ENCODE peak calls at places on chromosomes 7 and 10, in nine cellular contexts. D, Y, X, R, L, J, H, P and C are unnamed samples.

GRCh38 chr10:92697663-92698511 is 8.1 kb downstream of the HHEX start:
- DNase-seq in D (no peak), Y (no peak), X (no peak), R (no peak), L (no peak), J (peak), H (no peak), P (no peak), C (no peak)

GRCh38 chr10:28812384-28813372 is 135.4 kb downstream of the BAMBI start:
- DNase-seq in D (no peak), Y (peak), X (no peak), R (no peak), L (no peak), J (no peak), H (no peak), P (no peak), C (no peak)

GRCh38 chr7:112296416-112296815 is 89.9 kb downstream of the ZNF277 start:
- DNase-seq in D (no peak), Y (no peak), X (no peak), R (no peak), L (no peak), J (no peak), H (no peak), P (no peak), C (no peak)

GRCh38 chr10:11270135-11270857 is 252.6 kb downstream of the CELF2 start:
- DNase-seq in D (peak), Y (peak), X (peak), R (peak), L (peak), J (peak), H (peak), P (peak), C (no peak)

GRCh38 chr10:78850611-78851010 is 218.2 kb upstream of the ZMIZ1 start:
- DNase-seq in D (no peak), Y (no peak), X (no peak), R (no peak), L (no peak), J (no peak), H (no peak), P (no peak), C (no peak)

GRCh38 chr7:596071-596818 is 76.6 kb upstream of the PDGFA start:
- DNase-seq in D (no peak), Y (no peak), X (no peak), R (no peak), L (no peak), J (no peak), H (no peak), P (no peak), C (no peak)

GRCh38 chr10:109981641-109982040 is 26.1 kb upstream of the ADD3 start:
- DNase-seq in D (peak), Y (no peak), X (no peak), R (no peak), L (no peak), J (no peak), H (no peak), P (no peak), C (no peak)

GRCh38 chr10:30324448-30325110 is 24.5 kb downstream of the MTPAP start:
- DNase-seq in D (no peak), Y (no peak), X (peak), R (no peak), L (no peak), J (no peak), H (no peak), P (no peak), C (no peak)

GRCh38 chr10:113899952-113900598 is 45.6 kb downstream of the NHLRC2 start:
- DNase-seq in D (peak), Y (no peak), X (no peak), R (no peak), L (no peak), J (no peak), H (no peak), P (no peak), C (no peak)

GRCh38 chr10:132865236-132865635 is 77.1 kb downstream of the CFAP46 start:
- DNase-seq in D (no peak), Y (peak), X (no peak), R (no peak), L (no peak), J (no peak), H (no peak), P (peak), C (no peak)

GRCh38 chr7:149880871-149881301 is 7.1 kb downstream of the ATP6V0E2 start:
- DNase-seq in D (no peak), Y (no peak), X (no peak), R (no peak), L (no peak), J (no peak), H (no peak), P (no peak), C (peak)

GRCh38 chr7:44279731-44280505 is 45.5 kb downstream of the CAMK2B start:
- DNase-seq in D (no peak), Y (peak), X (no peak), R (no peak), L (no peak), J (no peak), H (no peak), P (peak), C (peak)

GRCh38 chr7:112744818-112745217 is 45.4 kb downstream of the TMEM168 start:
- DNase-seq in D (peak), Y (no peak), X (peak), R (no peak), L (no peak), J (no peak), H (no peak), P (no peak), C (no peak)

GRCh38 chr7:84144480-84144879 is 50.1 kb downstream of the SEMA3A start:
- DNase-seq in D (no peak), Y (no peak), X (peak), R (no peak), L (no peak), J (no peak), H (no peak), P (no peak), C (no peak)

GRCh38 chr7:107920048-107920772 is 29.2 kb downstream of the DLD start:
- DNase-seq in D (peak), Y (no peak), X (peak), R (no peak), L (no peak), J (no peak), H (no peak), P (no peak), C (no peak)

GRCh38 chr7:158695726-158696452 is 8.7 kb downstream of the NCAPG2 start:
- DNase-seq in D (peak), Y (no peak), X (peak), R (no peak), L (peak), J (peak), H (peak), P (no peak), C (no peak)

GRCh38 chr7:50718876-50719275 is 63.8 kb downstream of the GRB10 start:
- DNase-seq in D (no peak), Y (no peak), X (no peak), R (no peak), L (no peak), J (no peak), H (no peak), P (no peak), C (no peak)

GRCh38 chr10:44334621-44335184 is 50.2 kb downstream of the CXCL12 start:
- DNase-seq in D (peak), Y (peak), X (peak), R (peak), L (no peak), J (no peak), H (peak), P (no peak), C (no peak)

GRCh38 chr7:28800150-28800549 is 158.0 kb downstream of the TRIL start:
- DNase-seq in D (peak), Y (no peak), X (no peak), R (no peak), L (no peak), J (no peak), H (no peak), P (no peak), C (no peak)

GRCh38 chr7:99099499-99100077 is 44.3 kb downstream of the SMURF1 start:
- DNase-seq in D (peak), Y (no peak), X (no peak), R (no peak), L (no peak), J (no peak), H (no peak), P (no peak), C (no peak)

GRCh38 chr7:6639627-6640026 is 2.5 kb downstream of the ZNF316 start:
- DNase-seq in D (no peak), Y (no peak), X (no peak), R (no peak), L (no peak), J (no peak), H (no peak), P (no peak), C (no peak)

GRCh38 chr7:6636741-6637543 is at the start of gene ZNF316:
- DNase-seq in D (peak), Y (no peak), X (peak), R (no peak), L (no peak), J (peak), H (no peak), P (peak), C (no peak)

GRCh38 chr7:6640246-6640721 is 3.2 kb downstream of the ZNF316 start:
- DNase-seq in D (peak), Y (no peak), X (peak), R (no peak), L (no peak), J (no peak), H (peak), P (no peak), C (no peak)

GRCh38 chr7:6639032-6639431 is 1.9 kb downstream of the ZNF316 start:
- DNase-seq in D (no peak), Y (no peak), X (no peak), R (no peak), L (no peak), J (no peak), H (no peak), P (no peak), C (no peak)

GRCh38 chr7:6637544-6638229 is 569 bp downstream of the ZNF316 start:
- DNase-seq in D (peak), Y (no peak), X (no peak), R (no peak), L (no peak), J (peak), H (no peak), P (no peak), C (no peak)
- TF ChIP-seq CTCF in D (no peak), Y (peak), X (peak), R (peak), L (no peak), J (no peak), H (peak), P (no peak), C (no peak)

GRCh38 chr10:121070257-121070656 is 219.1 kb downstream of the WDR11 start:
- DNase-seq in D (no peak), Y (no peak), X (no peak), R (no peak), L (no peak), J (no peak), H (no peak), P (no peak), C (no peak)
- TF ChIP-seq CTCF in D (no peak), Y (peak), X (no peak), R (peak), L (no peak), J (peak), H (no peak), P (no peak), C (no peak)

DNA sequence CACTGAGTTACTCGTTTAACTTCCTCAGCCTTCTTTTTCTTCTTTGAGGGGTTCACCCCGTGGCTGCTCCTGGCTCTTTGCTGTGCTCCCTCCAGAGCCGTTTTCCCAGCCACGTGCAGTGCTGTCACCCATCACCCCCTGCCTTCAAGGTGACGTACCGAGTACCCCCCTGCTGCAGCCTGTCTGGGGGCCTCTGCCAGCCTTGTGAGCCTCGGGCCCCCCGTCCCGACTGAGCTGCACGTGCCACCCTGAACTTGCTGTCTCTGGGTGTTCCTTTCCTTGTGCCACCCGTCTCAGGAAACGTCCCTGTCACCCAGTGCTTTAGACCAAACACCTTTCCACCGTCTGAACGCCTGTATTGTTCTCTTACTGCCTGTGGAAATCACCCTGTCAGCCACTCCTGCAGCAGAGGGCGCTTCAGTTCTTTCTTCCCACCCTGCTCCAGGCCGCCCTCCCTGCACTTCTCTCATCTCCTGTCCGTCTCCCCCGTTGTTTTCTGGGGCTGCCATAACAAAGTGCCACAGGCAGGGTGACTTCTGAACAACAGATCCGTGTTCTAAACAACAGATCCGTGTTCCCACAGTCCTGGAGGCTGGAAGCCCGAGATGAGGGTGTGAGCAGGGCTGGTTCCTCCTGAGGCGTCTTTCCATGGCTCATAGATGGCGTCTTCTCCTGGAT is 44.6 kb downstream of the WDR37 start:
- DNase-seq in D (no peak), Y (no peak), X (no peak), R (no peak), L (no peak), J (no peak), H (no peak), P (peak), C (no peak)
- TF ChIP-seq CTCF in D (no peak), Y (peak), X (no peak), R (no peak), L (no peak), J (no peak), H (no peak), P (no peak), C (no peak)

GRCh38 chr10:125637496-125637895 is 45.5 kb downstream of the TEX36 start:
- DNase-seq in D (no peak), Y (no peak), X (no peak), R (no peak), L (no peak), J (no peak), H (no peak), P (no peak), C (no peak)
- TF ChIP-seq CTCF in D (no peak), Y (no peak), X (no peak), R (no peak), L (no peak), J (no peak), H (no peak), P (no peak), C (no peak)

GRCh38 chr7:85464042-85464651 is 277.3 kb upstream of the SEMA3D start:
- DNase-seq in D (no peak), Y (no peak), X (peak), R (no peak), L (no peak), J (no peak), H (no peak), P (no peak), C (no peak)
- TF ChIP-seq CTCF in D (peak), Y (peak), X (peak), R (peak), L (no peak), J (no peak), H (no peak), P (no peak), C (no peak)

DNA sequence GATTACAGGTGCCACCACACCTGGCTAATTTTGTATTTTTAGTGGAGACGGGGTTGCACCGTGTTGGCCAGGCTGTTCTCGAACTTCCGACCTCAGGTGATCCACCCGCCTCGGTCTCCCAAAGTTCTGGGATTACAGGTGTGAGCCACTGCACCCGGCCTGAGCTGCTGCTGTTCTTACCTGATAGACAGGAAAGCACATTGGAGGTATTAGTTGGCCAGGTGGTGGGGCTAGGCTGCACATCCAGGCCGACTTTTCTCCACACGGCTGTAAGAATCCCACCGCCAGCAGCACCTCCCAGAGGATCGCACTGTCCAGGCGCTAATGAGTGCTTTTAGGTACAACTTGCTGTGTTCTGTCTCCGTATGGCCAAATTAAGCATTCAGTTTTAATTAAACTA is 112.6 kb downstream of the WDR37 start:
- DNase-seq in D (no peak), Y (no peak), X (no peak), R (no peak), L (no peak), J (no peak), H (no peak), P (peak), C (no peak)
- TF ChIP-seq CTCF in D (no peak), Y (no peak), X (no peak), R (no peak), L (no peak), J (no peak), H (no peak), P (no peak), C (no peak)

GRCh38 chr10:129274928-129275474 is 192.0 kb upstream of the MGMT start:
- DNase-seq in D (no peak), Y (no peak), X (no peak), R (no peak), L (no peak), J (no peak), H (no peak), P (no peak), C (no peak)
- TF ChIP-seq CTCF in D (no peak), Y (no peak), X (peak), R (no peak), L (no peak), J (no peak), H (no peak), P (no peak), C (no peak)

DNA sequence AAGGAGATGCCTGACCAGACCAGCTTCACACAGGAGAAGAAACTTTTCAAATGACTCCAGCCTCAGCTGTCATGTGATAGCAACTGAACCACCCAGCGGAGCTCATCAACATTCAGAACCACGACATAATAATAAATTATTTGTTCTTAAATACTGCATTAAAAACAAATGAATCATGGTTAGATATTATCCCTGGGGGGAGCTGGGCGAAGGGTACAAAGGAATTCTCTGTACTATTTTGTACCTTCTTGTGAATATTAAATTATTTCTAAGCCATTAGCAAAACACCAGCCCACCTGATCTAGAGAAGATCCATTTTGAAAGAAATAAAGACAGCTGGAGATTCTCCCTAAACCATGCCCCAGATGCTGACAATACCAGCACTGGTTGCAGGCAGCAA is 45.6 kb upstream of the NKX2-3 start:
- DNase-seq in D (no peak), Y (no peak), X (no peak), R (no peak), L (no peak), J (no peak), H (no peak), P (no peak), C (no peak)
- TF ChIP-seq CTCF in D (no peak), Y (no peak), X (no peak), R (no peak), L (no peak), J (no peak), H (no peak), P (no peak), C (no peak)